ENCODE peak calls at places on chromosomes 5 and 9, in five cellular contexts. Y, W, V, I and X are unnamed samples.

GRCh38 chr9:108552459-108553040 is 303.2 kb downstream of the ACTL7B start:
- DNase-seq in Y (no peak), V (no peak), W (no peak), I (no peak), X (no peak)

GRCh38 chr5:21806943-21807342 is 1046.2 kb downstream of the CDH12 start:
- DNase-seq in Y (no peak), W (no peak), I (no peak), V (no peak), X (no peak)

GRCh38 chr9:100111235-100111634 is 12.2 kb downstream of the INVS start:
- DNase-seq in V (peak), I (peak), W (no peak), Y (peak), X (no peak)

GRCh38 chr5:131769961-131770360 is 26.9 kb downstream of the FNIP1 start:
- DNase-seq in I (no peak), W (no peak), Y (no peak), V (no peak), X (no peak)

GRCh38 chr5:39202594-39203290 is 16.6 kb downstream of the FYB1 start:
- DNase-seq in Y (no peak), I (no peak), V (no peak), W (no peak), X (no peak)

GRCh38 chr9:86978986-86979385 is 31.7 kb upstream of the GAS1 start:
- DNase-seq in I (no peak), V (peak), W (peak), Y (no peak), X (no peak)

GRCh38 chr9:116232425-116233159 is 79.0 kb downstream of the PAPPA start:
- DNase-seq in I (no peak), V (no peak), Y (no peak), W (no peak), X (no peak)

GRCh38 chr9:122923947-122924346 is 7.4 kb downstream of the ZBTB26 start:
- DNase-seq in I (no peak), W (no peak), V (no peak), Y (no peak), X (no peak)

GRCh38 chr5:36041537-36041845 is 25.2 kb downstream of the UGT3A2 start:
- DNase-seq in I (no peak), V (no peak), Y (no peak), W (peak), X (no peak)

GRCh38 chr5:176578391-176578808 is 29.3 kb downstream of the CDHR2 start:
- DNase-seq in Y (no peak), W (no peak), V (no peak), I (peak), X (no peak)